ENCODE peak calls at places on chromosomes 3 and 15, in ten cellular contexts. Z, U, Q, R, N, M, J, W, B and O are unnamed samples.

GRCh38 chr3:136842294-136842693 is 19.7 kb upstream of the NCK1 start:
- DNase-seq in W (no peak), Z (no peak), J (no peak), R (no peak), Q (no peak), M (no peak), U (no peak), B (no peak), N (no peak), O (no peak)

GRCh38 chr3:51929420-51930003 is 12.2 kb downstream of the RRP9 start:
- DNase-seq in N (no peak), R (no peak), Q (no peak), Z (no peak), J (no peak), U (no peak), B (no peak), W (no peak), M (no peak), O (peak; percentile 26)

GRCh38 chr15:38414351-38414750 is 39.6 kb upstream of the FAM98B start:
- DNase-seq in Q (peak; percentile 64), Z (peak; percentile 52), W (no peak), M (peak; percentile 39), J (peak; percentile 17), N (peak; percentile 79), U (no peak), R (no peak), B (peak; percentile 39), O (peak; percentile 79)

GRCh38 chr3:16300282-16300681 is 35.3 kb downstream of the OXNAD1 start:
- DNase-seq in B (no peak), Q (no peak), J (no peak), R (no peak), N (no peak), W (no peak), M (no peak), U (no peak), Z (no peak), O (peak; percentile 38)

GRCh38 chr3:63351159-63352007 is 73.3 kb downstream of the SYNPR start:
- DNase-seq in N (no peak), W (no peak), U (peak; percentile 55), Z (no peak), J (no peak), R (peak; percentile 7), B (no peak), M (peak; percentile 43), Q (peak; percentile 71), O (peak; percentile 66)

GRCh38 chr15:66859688-66860253 is 157.7 kb downstream of the SMAD6 start:
- DNase-seq in M (no peak), R (no peak), W (no peak), Z (no peak), J (no peak), B (no peak), U (no peak), N (peak; percentile 35), Q (no peak), O (no peak)

GRCh38 chr3:52890735-52891134 is 6.6 kb downstream of the STIMATE start:
- DNase-seq in Q (no peak), J (no peak), U (no peak), N (no peak), R (no peak), W (no peak), B (no peak), Z (no peak), M (no peak), O (no peak)

GRCh38 chr15:67832031-67832551 is 6.8 kb downstream of the SKOR1 start:
- DNase-seq in R (no peak), J (no peak), B (no peak), W (no peak), Z (no peak), U (no peak), N (no peak), Q (peak; percentile 60), M (no peak), O (peak; percentile 33)

GRCh38 chr3:43217633-43218032 is 68.7 kb upstream of the SNRK start:
- DNase-seq in B (no peak), M (no peak), Z (no peak), Q (no peak), W (no peak), R (no peak), N (no peak), U (no peak), J (no peak), O (no peak)

GRCh38 chr3:185430375-185430774 is 67.4 kb downstream of the MAP3K13 start:
- DNase-seq in B (no peak), Z (no peak), M (no peak), R (no peak), U (no peak), N (no peak), J (no peak), Q (no peak), W (no peak), O (no peak)

GRCh38 chr15:67296188-67296587 is 41.6 kb downstream of the IQCH start:
- DNase-seq in R (no peak), Z (no peak), B (no peak), N (no peak), M (peak; percentile 10), U (no peak), W (no peak), J (no peak), Q (no peak), O (peak; percentile 21)

GRCh38 chr15:32790352-32790999 is 72.7 kb downstream of the GREM1 start:
- DNase-seq in U (no peak), Z (no peak), W (no peak), R (no peak), J (no peak), N (no peak), M (no peak), B (no peak), Q (no peak), O (peak; percentile 20)

GRCh38 chr3:148077951-148078350 is 619.8 kb upstream of the AGTR1 start:
- DNase-seq in M (no peak), W (no peak), B (no peak), Z (no peak), R (no peak), Q (no peak), J (no peak), U (no peak), N (no peak), O (no peak)

GRCh38 chr3:197031315-197032285 is 2.0 kb upstream of the MELTF start:
- DNase-seq in U (peak; percentile 86), W (no peak), R (no peak), Z (no peak), N (no peak), J (no peak), Q (no peak), M (no peak), B (peak; percentile 95), O (peak; percentile 95)

GRCh38 chr3:5039585-5039984 is 60.3 kb downstream of the BHLHE40 start:
- DNase-seq in W (no peak), U (no peak), Z (no peak), B (no peak), N (no peak), Q (no peak), J (no peak), R (no peak), M (no peak), O (no peak)

GRCh38 chr3:189298469-189299375 is 127.0 kb downstream of the TPRG1 start:
- DNase-seq in N (no peak), Z (no peak), R (no peak), B (no peak), Q (no peak), J (no peak), M (no peak), W (no peak), U (no peak), O (no peak)

GRCh38 chr3:197533396-197534347 is 22.1 kb downstream of the BDH1 start:
- DNase-seq in B (no peak), J (no peak), N (peak; percentile 58), Z (no peak), W (no peak), M (no peak), Q (no peak), R (no peak), U (no peak), O (no peak)

GRCh38 chr3:141389703-141390102 is 21.4 kb downstream of the ZBTB38 start:
- DNase-seq in Z (no peak), R (no peak), M (no peak), B (no peak), Q (no peak), J (no peak), U (no peak), W (no peak), N (no peak), O (no peak)

GRCh38 chr3:139534444-139534812 is 5.1 kb downstream of the RBP1 start:
- DNase-seq in Q (peak; percentile 96), W (no peak), R (peak; percentile 86), M (no peak), J (peak; percentile 7), Z (peak; percentile 17), U (no peak), B (peak; percentile 70), N (no peak), O (peak; percentile 60)

GRCh38 chr15:74294010-74294409 is 57.9 kb downstream of the CCDC33 start:
- DNase-seq in W (no peak), B (no peak), R (peak; percentile 50), M (no peak), Z (no peak), U (no peak), N (no peak), Q (peak; percentile 31), J (no peak), O (no peak)

GRCh38 chr3:53026423-53027162 is 19.3 kb downstream of the SFMBT1 start:
- DNase-seq in R (no peak), J (no peak), W (no peak), Z (no peak), Q (no peak), N (no peak), M (no peak), B (no peak), U (no peak), O (no peak)

GRCh38 chr15:60318236-60318867 is 79.4 kb downstream of the ANXA2 start:
- DNase-seq in B (no peak), U (no peak), Z (no peak), Q (peak; percentile 15), W (no peak), J (no peak), R (no peak), N (no peak), M (no peak), O (no peak)

GRCh38 chr3:109643590-109643989 is 306.2 kb upstream of the DPPA4 start:
- DNase-seq in N (no peak), J (no peak), Q (no peak), Z (no peak), W (no peak), M (no peak), U (no peak), B (peak; percentile 20), R (no peak), O (peak; percentile 22)